ENCODE peak calls at places on chromosome 1, in seven cellular contexts. O, Q, S, Y, H, C and B are unnamed samples.
A peak's percentile ranks its signal among the peaks of the same experiment; 100 is the strongest.

GRCh38 chr1:210344706-210345105 is 16.0 kb downstream of the HHAT start:
- DNase-seq in O (no peak), S (no peak), Y (no peak), C (no peak), Q (no peak), H (peak; percentile 28), B (no peak)

GRCh38 chr1:30382496-30382895 is 340.9 kb downstream of the MATN1 start:
- DNase-seq in Y (no peak), C (no peak), Q (no peak), S (no peak), O (no peak), H (no peak), B (no peak)

GRCh38 chr1:79705218-79705617 is 698.7 kb upstream of the ADGRL4 start:
- DNase-seq in O (no peak), Q (no peak), H (no peak), S (no peak), Y (no peak), C (no peak), B (no peak)

GRCh38 chr1:52970149-52970548 is 43.1 kb downstream of the SCP2 start:
- DNase-seq in O (peak; percentile 20), H (peak; percentile 26), Y (no peak), C (no peak), S (no peak), Q (peak; percentile 51), B (peak; percentile 61)

GRCh38 chr1:75768021-75768420 is 18.0 kb upstream of the RABGGTB start:
- DNase-seq in O (no peak), Q (no peak), C (no peak), Y (no peak), H (no peak), S (no peak), B (peak; percentile 68)

GRCh38 chr1:224780736-224781135 is 148.7 kb upstream of the DNAH14 start:
- DNase-seq in O (no peak), Q (no peak), S (no peak), H (no peak), Y (no peak), C (no peak), B (peak; percentile 58)

GRCh38 chr1:159705911-159706270 is 8.5 kb downstream of the CRP start:
- DNase-seq in Q (no peak), H (no peak), C (no peak), O (no peak), Y (no peak), S (no peak), B (no peak)

GRCh38 chr1:27135920-27136551 is 18.9 kb downstream of the SLC9A1 start:
- DNase-seq in H (no peak), O (peak; percentile 42), C (no peak), Y (peak; percentile 60), Q (peak; percentile 64), S (no peak), B (no peak)

GRCh38 chr1:4124631-4125145 is 224.6 kb upstream of the C1orf174 start:
- DNase-seq in S (no peak), Y (no peak), C (no peak), Q (no peak), O (no peak), H (no peak), B (no peak)

GRCh38 chr1:116878804-116879477 is 30.8 kb upstream of the PTGFRN start:
- DNase-seq in Y (peak; percentile 54), S (peak; percentile 47), H (peak; percentile 45), Q (peak; percentile 79), C (peak; percentile 84), O (peak; percentile 17), B (peak; percentile 82)

GRCh38 chr1:12551584-12551983 is 66.4 kb downstream of the DHRS3 start:
- DNase-seq in C (no peak), Q (no peak), H (no peak), Y (no peak), O (no peak), S (no peak), B (no peak)

GRCh38 chr1:177780096-177780700 is 189.7 kb downstream of the SEC16B start:
- DNase-seq in H (peak; percentile 51), Y (no peak), Q (no peak), C (peak; percentile 54), O (peak; percentile 57), S (no peak), B (peak; percentile 73)

GRCh38 chr1:26853156-26853555 is 9.8 kb upstream of the SFN start:
- DNase-seq in Y (peak; percentile 94), C (peak; percentile 91), H (peak; percentile 85), O (peak; percentile 80), Q (peak; percentile 84), S (peak; percentile 79), B (peak; percentile 85)

GRCh38 chr1:25031966-25032667 is 102.0 kb upstream of the RUNX3 start:
- DNase-seq in H (no peak), Q (no peak), O (peak; percentile 63), C (no peak), S (no peak), Y (no peak), B (no peak)

GRCh38 chr1:86976664-86977063 is 62.2 kb downstream of the HS2ST1 start:
- DNase-seq in S (no peak), Y (no peak), Q (no peak), O (no peak), H (no peak), C (no peak), B (no peak)

GRCh38 chr1:179228783-179229213 is 679 bp downstream of the ABL2 start:
- DNase-seq in C (no peak), S (peak; percentile 37), Y (peak; percentile 67), Q (peak; percentile 63), O (peak; percentile 15), H (peak; percentile 59), B (peak; percentile 72)

GRCh38 chr1:26861286-26861701 is 1.7 kb upstream of the SFN start:
- DNase-seq in Y (no peak), Q (no peak), C (no peak), O (peak; percentile 46), H (peak; percentile 58), S (no peak), B (peak; percentile 73)

GRCh38 chr1:17822741-17823426 is 67.8 kb downstream of the ACTL8 start:
- DNase-seq in O (no peak), Q (peak; percentile 11), Y (no peak), C (no peak), H (no peak), S (no peak), B (no peak)

GRCh38 chr1:12436817-12437599 is 181.0 kb downstream of the DHRS3 start:
- DNase-seq in Y (no peak), Q (no peak), C (no peak), H (peak; percentile 31), S (no peak), O (peak; percentile 84), B (no peak)

GRCh38 chr1:207857447-207857846 is 53.5 kb downstream of the CD34 start:
- DNase-seq in O (no peak), C (no peak), Y (no peak), Q (no peak), S (no peak), H (no peak), B (no peak)

GRCh38 chr1:8203551-8203950 is 114.4 kb upstream of the SLC45A1 start:
- DNase-seq in Q (no peak), S (no peak), C (peak; percentile 45), H (no peak), Y (no peak), O (no peak), B (no peak)

GRCh38 chr1:197725044-197725443 is 50.2 kb downstream of the DENND1B start:
- DNase-seq in S (peak; percentile 24), Q (no peak), O (peak; percentile 31), C (no peak), H (peak; percentile 43), Y (no peak), B (peak; percentile 42)

GRCh38 chr1:207336559-207337467 is 15.3 kb downstream of the CD55 start:
- DNase-seq in O (peak; percentile 90), Y (no peak), C (peak; percentile 73), S (no peak), H (peak; percentile 92), Q (no peak), B (no peak)

GRCh38 chr1:29057700-29058099 is 66.0 kb downstream of the TMEM200B start:
- DNase-seq in C (no peak), H (no peak), Y (no peak), S (no peak), Q (no peak), O (peak; percentile 18), B (no peak)
- H3K4me2 ChIP-seq in C (no peak overlapping the region), H (no peak overlapping the region), Y (no peak overlapping the region), S (no peak overlapping the region), Q (no peak overlapping the region), O (no peak overlapping the region), B (no peak overlapping the region)

GRCh38 chr1:162688931-162689330 is 56.7 kb downstream of the DDR2 start:
- DNase-seq in O (no peak), H (no peak), Q (no peak), Y (no peak), C (no peak), S (no peak), B (no peak)
- H3K18ac ChIP-seq in O (no peak overlapping the region), H (no peak overlapping the region), Q (no peak overlapping the region), Y (no peak overlapping the region), C (no peak overlapping the region), S (no peak overlapping the region), B (no peak overlapping the region)

DNA sequence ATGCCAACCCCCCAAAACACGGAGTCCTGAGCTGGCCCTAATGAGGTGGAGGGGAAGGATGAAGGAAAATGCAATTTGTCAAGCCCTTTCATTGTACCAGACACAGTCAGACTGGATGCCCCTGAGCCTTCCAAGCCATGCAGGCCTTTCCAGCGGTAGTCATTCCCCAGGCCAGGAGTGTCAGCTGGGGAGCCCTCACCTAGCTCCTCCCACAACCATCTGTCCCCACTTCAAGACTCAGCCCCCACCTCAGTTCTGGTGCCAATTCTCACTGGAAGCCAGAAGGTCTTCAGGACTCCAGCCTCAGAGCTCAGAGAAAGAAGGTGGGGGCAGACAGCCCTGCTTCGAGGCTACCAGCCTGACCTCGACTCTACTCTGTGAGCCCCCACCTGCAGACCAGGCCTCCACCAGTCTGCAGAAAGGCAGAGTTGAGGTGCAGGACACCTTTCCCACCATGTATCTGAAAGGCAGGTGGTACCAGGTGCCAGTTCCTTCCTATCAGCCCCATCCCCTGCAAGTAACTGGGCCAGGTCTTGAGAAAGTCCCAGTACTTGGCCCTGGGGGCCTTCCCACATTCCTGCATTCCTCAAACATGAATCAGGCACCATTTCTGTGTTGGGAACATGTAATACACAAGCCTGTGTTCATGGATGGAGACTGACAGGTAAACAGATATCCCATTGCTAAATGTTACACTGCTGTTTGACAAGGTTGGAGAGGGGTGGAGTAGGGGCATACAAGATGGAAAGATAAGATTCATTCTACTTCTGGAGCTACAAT is 180.6 kb upstream of the EDN2 start:
- DNase-seq in H (peak; percentile 68), O (peak; percentile 81), S (no peak), Y (no peak), Q (peak; percentile 36), C (peak; percentile 99), B (peak; percentile 96)
- H3K4me2 ChIP-seq in H (no peak overlapping the region), O (no peak overlapping the region), S (no peak overlapping the region), Y (no peak overlapping the region), Q (no peak overlapping the region), C (peak overlapping the region; percentile 33), B (no peak overlapping the region)

DNA sequence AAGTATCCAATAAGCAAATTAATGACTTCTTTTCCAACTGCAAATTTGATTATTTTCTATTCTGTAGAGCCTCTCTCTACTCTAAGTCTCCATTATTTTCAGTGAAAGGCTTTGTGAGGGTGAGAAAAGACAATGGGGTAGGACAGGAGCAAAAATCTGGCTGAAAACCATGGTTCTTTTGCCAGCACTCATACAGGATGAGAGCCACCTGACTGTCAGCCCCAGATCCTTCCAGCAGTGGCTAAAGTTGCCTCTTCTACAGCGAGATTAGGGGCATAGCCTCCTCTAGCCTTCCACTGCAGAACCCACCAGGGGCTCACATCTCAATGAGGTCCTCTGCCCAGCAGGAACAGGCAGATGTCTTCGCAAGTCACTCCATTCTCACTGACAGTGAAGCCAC is 23.7 kb downstream of the NMNAT2 start:
- DNase-seq in O (no peak), Q (no peak), H (no peak), C (no peak), Y (no peak), S (no peak), B (no peak)
- H3K18ac ChIP-seq in O (no peak overlapping the region), Q (peak overlapping the region; percentile 40), H (no peak overlapping the region), C (no peak overlapping the region), Y (no peak overlapping the region), S (no peak overlapping the region), B (no peak overlapping the region)

GRCh38 chr1:9710037-9710436 is 58.5 kb downstream of the PIK3CD start:
- DNase-seq in H (no peak), O (no peak), Y (no peak), C (no peak), Q (no peak), S (no peak), B (no peak)
- H3K4me2 ChIP-seq in H (no peak overlapping the region), O (no peak overlapping the region), Y (no peak overlapping the region), C (no peak overlapping the region), Q (no peak overlapping the region), S (no peak overlapping the region), B (no peak overlapping the region)